ENCODE peak calls at places on chromosomes 1 and 21, in four cellular contexts. E is iris pigment epithelial cell, O is amniotic stem cell, B is C1 segment of cervical spinal cord. H is an unnamed sample.
A peak's percentile ranks its signal among the peaks of the same experiment; 100 is the strongest.

GRCh38 chr1:43423672-43424550 is 29.8 kb downstream of the HYI start:
- DNase-seq in E (no peak), O (no peak), B (no peak), H (no peak)

GRCh38 chr1:59058681-59059441 is 238.0 kb upstream of the FGGY start:
- DNase-seq in E (no peak), O (no peak), B (no peak), H (no peak)

GRCh38 chr1:29362116-29362515 is 125.8 kb downstream of the PTPRU start:
- DNase-seq in E (no peak), O (no peak), B (no peak), H (no peak)

GRCh38 chr1:47780469-47780995 is 216.7 kb downstream of the TRABD2B start:
- DNase-seq in E (no peak), O (no peak), B (no peak), H (no peak)

GRCh38 chr21:34967509-34968289 is 81.4 kb downstream of the RUNX1 start:
- DNase-seq in E (no peak), O (no peak), B (no peak), H (no peak)

GRCh38 chr1:234490789-234491479 is 12.0 kb upstream of the TARBP1 start:
- DNase-seq in E (no peak), O (no peak), B (no peak), H (no peak)

GRCh38 chr1:89953072-89953626 is 41.8 kb upstream of the ZNF326 start:
- DNase-seq in E (peak; percentile 92), O (peak; percentile 81), B (no peak), H (peak; percentile 43)

GRCh38 chr21:42701706-42702456 is 48.5 kb downstream of the PDE9A start:
- DNase-seq in E (no peak), O (no peak), B (no peak), H (no peak)

GRCh38 chr1:113096493-113096892 is 23.5 kb downstream of the LRIG2 start:
- DNase-seq in E (no peak), O (no peak), B (peak; percentile 16), H (no peak)

GRCh38 chr1:51863384-51863783 is 15.1 kb downstream of the NRDC start:
- DNase-seq in E (no peak), O (no peak), B (no peak), H (no peak)